ENCODE peak calls at places on chromosome X, in five cellular contexts. One of them, this sample, is unnamed. For H3K4me1, the result is how much of the 10 kb centered on the place peaks cover.

GRCh38 chrX:101617211-101618191 is at the start of gene ARMCX6:
- DNase-seq in suprapubic skin: peak
- DNase-seq in HCT116: peak
- DNase-seq in psoas muscle: peak
- DNase-seq in CD4-positive, CD25-positive, alpha-beta regulatory T cell: peak
- DNase-seq in this sample: peak

GRCh38 chrX:15202458-15203177 is 67.3 kb downstream of the ASB9 start:
- DNase-seq in suprapubic skin: no peak
- DNase-seq in HCT116: no peak
- DNase-seq in psoas muscle: no peak
- DNase-seq in CD4-positive, CD25-positive, alpha-beta regulatory T cell: no peak
- DNase-seq in this sample: no peak

GRCh38 chrX:151697537-151697936 is 2.3 kb downstream of the PRRG3 start:
- DNase-seq in suprapubic skin: no peak
- DNase-seq in HCT116: no peak
- DNase-seq in psoas muscle: peak
- DNase-seq in CD4-positive, CD25-positive, alpha-beta regulatory T cell: no peak
- DNase-seq in this sample: no peak

GRCh38 chrX:80266979-80267378 is 153.3 kb upstream of the TENT5D start:
- DNase-seq in suprapubic skin: no peak
- DNase-seq in HCT116: no peak
- DNase-seq in psoas muscle: no peak
- DNase-seq in CD4-positive, CD25-positive, alpha-beta regulatory T cell: no peak
- DNase-seq in this sample: no peak

GRCh38 chrX:120549483-120550452 is 11.0 kb downstream of the CUL4B start:
- DNase-seq in suprapubic skin: no peak
- DNase-seq in HCT116: peak
- DNase-seq in psoas muscle: no peak
- DNase-seq in CD4-positive, CD25-positive, alpha-beta regulatory T cell: no peak
- DNase-seq in this sample: no peak

GRCh38 chrX:64205735-64206491 is 405 bp upstream of the AMER1 start:
- DNase-seq in suprapubic skin: peak
- DNase-seq in HCT116: peak
- DNase-seq in psoas muscle: peak
- DNase-seq in CD4-positive, CD25-positive, alpha-beta regulatory T cell: peak
- DNase-seq in this sample: peak

GRCh38 chrX:24294619-24295018 is 19.2 kb downstream of the SUPT20HL2 start:
- DNase-seq in suprapubic skin: no peak
- DNase-seq in HCT116: no peak
- DNase-seq in psoas muscle: no peak
- DNase-seq in CD4-positive, CD25-positive, alpha-beta regulatory T cell: no peak
- DNase-seq in this sample: no peak

GRCh38 chrX:28586891-28587635 is at the start of gene IL1RAPL1:
- DNase-seq in suprapubic skin: no peak
- DNase-seq in HCT116: no peak
- DNase-seq in psoas muscle: no peak
- DNase-seq in CD4-positive, CD25-positive, alpha-beta regulatory T cell: no peak
- DNase-seq in this sample: no peak

GRCh38 chrX:13094780-13095425 is 50.5 kb upstream of the FAM9C start:
- DNase-seq in suprapubic skin: no peak
- DNase-seq in HCT116: no peak
- DNase-seq in psoas muscle: no peak
- DNase-seq in CD4-positive, CD25-positive, alpha-beta regulatory T cell: no peak
- DNase-seq in this sample: no peak

GRCh38 chrX:55754861-55755294 is 37.3 kb downstream of the RRAGB start:
- DNase-seq in suprapubic skin: no peak
- DNase-seq in HCT116: no peak
- DNase-seq in psoas muscle: no peak
- DNase-seq in CD4-positive, CD25-positive, alpha-beta regulatory T cell: no peak
- DNase-seq in this sample: no peak

GRCh38 chrX:12901486-12901885 is 4.9 kb upstream of the TLR8 start:
- DNase-seq in suprapubic skin: peak
- DNase-seq in HCT116: peak
- DNase-seq in psoas muscle: peak
- DNase-seq in CD4-positive, CD25-positive, alpha-beta regulatory T cell: peak
- DNase-seq in this sample: peak

GRCh38 chrX:23792861-23793553 is 10.0 kb downstream of the SAT1 start:
- DNase-seq in suprapubic skin: no peak
- DNase-seq in HCT116: no peak
- DNase-seq in psoas muscle: no peak
- DNase-seq in CD4-positive, CD25-positive, alpha-beta regulatory T cell: no peak
- DNase-seq in this sample: no peak

GRCh38 chrX:54473993-54474859 is 21.8 kb downstream of the FGD1 start:
- DNase-seq in suprapubic skin: no peak
- DNase-seq in HCT116: no peak
- DNase-seq in psoas muscle: no peak
- DNase-seq in CD4-positive, CD25-positive, alpha-beta regulatory T cell: no peak
- DNase-seq in this sample: no peak

GRCh38 chrX:132631579-132632232 is 142.9 kb upstream of the MBNL3 start:
- DNase-seq in suprapubic skin: no peak
- DNase-seq in HCT116: no peak
- DNase-seq in psoas muscle: no peak
- DNase-seq in CD4-positive, CD25-positive, alpha-beta regulatory T cell: no peak
- DNase-seq in this sample: no peak

GRCh38 chrX:140525448-140525847 is 20.6 kb upstream of the SOX3 start:
- DNase-seq in suprapubic skin: no peak
- DNase-seq in HCT116: no peak
- DNase-seq in psoas muscle: no peak
- DNase-seq in CD4-positive, CD25-positive, alpha-beta regulatory T cell: no peak
- DNase-seq in this sample: no peak

GRCh38 chrX:72408885-72409284 is 103.2 kb upstream of the CITED1 start:
- DNase-seq in suprapubic skin: no peak
- DNase-seq in HCT116: no peak
- DNase-seq in psoas muscle: no peak
- DNase-seq in CD4-positive, CD25-positive, alpha-beta regulatory T cell: no peak
- DNase-seq in this sample: no peak

GRCh38 chrX:17744896-17745523 is 7.7 kb downstream of the SCML1 start:
- DNase-seq in suprapubic skin: no peak
- DNase-seq in HCT116: no peak
- DNase-seq in psoas muscle: no peak
- DNase-seq in CD4-positive, CD25-positive, alpha-beta regulatory T cell: no peak
- DNase-seq in this sample: no peak

GRCh38 chrX:4314586-4314985 is 601.1 kb upstream of the PRKX start:
- DNase-seq in suprapubic skin: no peak
- DNase-seq in HCT116: no peak
- DNase-seq in psoas muscle: no peak
- DNase-seq in CD4-positive, CD25-positive, alpha-beta regulatory T cell: no peak
- DNase-seq in this sample: no peak

GRCh38 chrX:103356023-103356798 is at the start of gene TCEAL9:
- DNase-seq in suprapubic skin: peak
- DNase-seq in HCT116: peak
- DNase-seq in psoas muscle: peak
- DNase-seq in CD4-positive, CD25-positive, alpha-beta regulatory T cell: no peak
- DNase-seq in this sample: no peak

GRCh38 chrX:131747173-131747572 is 203.3 kb downstream of the OR13H1 start:
- DNase-seq in suprapubic skin: peak
- DNase-seq in HCT116: no peak
- DNase-seq in psoas muscle: peak
- DNase-seq in CD4-positive, CD25-positive, alpha-beta regulatory T cell: no peak
- DNase-seq in this sample: no peak

GRCh38 chrX:74420194-74421035 is 878 bp upstream of the SLC16A2 start:
- DNase-seq in suprapubic skin: peak
- DNase-seq in HCT116: no peak
- DNase-seq in psoas muscle: peak
- DNase-seq in CD4-positive, CD25-positive, alpha-beta regulatory T cell: no peak
- DNase-seq in this sample: peak

GRCh38 chrX:17057209-17057608 is 110.8 kb downstream of the REPS2 start:
- DNase-seq in suprapubic skin: no peak
- DNase-seq in HCT116: no peak
- DNase-seq in psoas muscle: no peak
- DNase-seq in CD4-positive, CD25-positive, alpha-beta regulatory T cell: no peak
- DNase-seq in this sample: no peak

GRCh38 chrX:109966246-109966645 is 36.7 kb upstream of the TMEM164 start:
- DNase-seq in suprapubic skin: no peak
- DNase-seq in HCT116: no peak
- DNase-seq in psoas muscle: no peak
- DNase-seq in CD4-positive, CD25-positive, alpha-beta regulatory T cell: no peak
- DNase-seq in this sample: no peak

GRCh38 chrX:51336584-51336983 is 4.0 kb downstream of the NUDT10 start:
- DNase-seq in suprapubic skin: no peak
- DNase-seq in HCT116: peak
- DNase-seq in psoas muscle: no peak
- DNase-seq in CD4-positive, CD25-positive, alpha-beta regulatory T cell: no peak
- DNase-seq in this sample: no peak

GRCh38 chrX:79933938-79934337 is 80.6 kb upstream of the TBX22 start:
- DNase-seq in suprapubic skin: no peak
- DNase-seq in HCT116: no peak
- DNase-seq in psoas muscle: no peak
- DNase-seq in CD4-positive, CD25-positive, alpha-beta regulatory T cell: no peak
- DNase-seq in this sample: no peak

GRCh38 chrX:106811131-106811910 is 8.8 kb downstream of the TBC1D8B start:
- DNase-seq in suprapubic skin: no peak
- DNase-seq in HCT116: no peak
- DNase-seq in psoas muscle: no peak
- DNase-seq in CD4-positive, CD25-positive, alpha-beta regulatory T cell: no peak
- DNase-seq in this sample: no peak

GRCh38 chrX:102341867-102342266 is 94.9 kb downstream of the NXF2 start:
- DNase-seq in suprapubic skin: no peak
- DNase-seq in HCT116: no peak
- DNase-seq in psoas muscle: no peak
- DNase-seq in CD4-positive, CD25-positive, alpha-beta regulatory T cell: no peak
- DNase-seq in this sample: no peak

GRCh38 chrX:149825424-149825823 is 43.7 kb downstream of the MAGEA9 start:
- DNase-seq in suprapubic skin: no peak
- DNase-seq in HCT116: peak
- DNase-seq in psoas muscle: no peak
- DNase-seq in CD4-positive, CD25-positive, alpha-beta regulatory T cell: no peak
- DNase-seq in this sample: no peak

GRCh38 chrX:140767646-140768045 is 58.1 kb downstream of the LINC00632 start:
- DNase-seq in suprapubic skin: no peak
- DNase-seq in HCT116: no peak
- DNase-seq in psoas muscle: no peak
- DNase-seq in CD4-positive, CD25-positive, alpha-beta regulatory T cell: no peak
- DNase-seq in this sample: no peak

GRCh38 chrX:101485212-101486064 is at the start of gene ARMCX4:
- DNase-seq in suprapubic skin: no peak
- DNase-seq in HCT116: no peak
- DNase-seq in psoas muscle: peak
- DNase-seq in CD4-positive, CD25-positive, alpha-beta regulatory T cell: peak
- DNase-seq in this sample: peak

GRCh38 chrX:46587753-46588171 is 14.2 kb downstream of the CHST7 start:
- DNase-seq in suprapubic skin: no peak
- DNase-seq in HCT116: no peak
- DNase-seq in psoas muscle: no peak
- DNase-seq in CD4-positive, CD25-positive, alpha-beta regulatory T cell: no peak
- DNase-seq in this sample: no peak
- H3K27ac ChIP-seq in suprapubic skin: no peak
- H3K27ac ChIP-seq in HCT116: peak
- H3K27ac ChIP-seq in psoas muscle: peak
- H3K27ac ChIP-seq in CD4-positive, CD25-positive, alpha-beta regulatory T cell: peak
- H3K27ac ChIP-seq in this sample: peak

GRCh38 chrX:31233941-31234496 is 162.2 kb upstream of the FTHL17 start:
- DNase-seq in suprapubic skin: no peak
- DNase-seq in HCT116: no peak
- DNase-seq in psoas muscle: no peak
- DNase-seq in CD4-positive, CD25-positive, alpha-beta regulatory T cell: no peak
- DNase-seq in this sample: no peak

GRCh38 chrX:31236231-31236630 is 164.4 kb upstream of the FTHL17 start:
- DNase-seq in suprapubic skin: no peak
- DNase-seq in HCT116: no peak
- DNase-seq in psoas muscle: no peak
- DNase-seq in CD4-positive, CD25-positive, alpha-beta regulatory T cell: no peak
- DNase-seq in this sample: no peak

GRCh38 chrX:31232506-31232905 is 160.7 kb upstream of the FTHL17 start:
- DNase-seq in suprapubic skin: no peak
- DNase-seq in HCT116: no peak
- DNase-seq in psoas muscle: no peak
- DNase-seq in CD4-positive, CD25-positive, alpha-beta regulatory T cell: no peak
- DNase-seq in this sample: no peak

GRCh38 chrX:31240982-31241381 is 169.1 kb upstream of the FTHL17 start:
- DNase-seq in suprapubic skin: no peak
- DNase-seq in HCT116: no peak
- DNase-seq in psoas muscle: no peak
- DNase-seq in CD4-positive, CD25-positive, alpha-beta regulatory T cell: no peak
- DNase-seq in this sample: no peak

DNA sequence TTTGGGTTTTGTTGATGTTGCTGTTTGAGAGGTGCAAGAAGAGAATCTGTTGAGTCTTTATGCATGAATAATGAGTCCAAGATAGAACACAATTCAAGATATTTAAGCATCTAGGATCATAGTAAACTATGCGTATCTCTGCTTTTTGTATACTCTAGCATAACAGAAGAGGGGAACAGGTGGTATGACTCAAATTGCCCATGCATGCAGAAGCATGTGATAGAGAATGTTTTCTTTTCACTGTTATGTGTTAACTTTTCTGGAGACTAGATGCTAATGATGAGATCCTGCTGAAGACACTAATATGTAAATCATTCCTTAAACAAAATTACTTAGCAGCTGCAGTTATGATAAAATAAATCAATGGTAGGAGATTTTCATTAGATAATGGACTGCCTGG is 165.3 kb upstream of the FTHL17 start:
- DNase-seq in suprapubic skin: no peak
- DNase-seq in HCT116: no peak
- DNase-seq in psoas muscle: no peak
- DNase-seq in CD4-positive, CD25-positive, alpha-beta regulatory T cell: no peak
- DNase-seq in this sample: no peak
- H3K4me3 ChIP-seq in suprapubic skin: no peak
- H3K4me3 ChIP-seq in HCT116: no peak
- H3K4me3 ChIP-seq in psoas muscle: no peak
- H3K4me3 ChIP-seq in CD4-positive, CD25-positive, alpha-beta regulatory T cell: no peak
- H3K4me3 ChIP-seq in this sample: no peak

GRCh38 chrX:154350429-154351182 is 23.8 kb downstream of the FLNA start:
- DNase-seq in suprapubic skin: no peak
- DNase-seq in HCT116: no peak
- DNase-seq in psoas muscle: peak
- DNase-seq in CD4-positive, CD25-positive, alpha-beta regulatory T cell: no peak
- DNase-seq in this sample: no peak
- H3K4me1 ChIP-seq in suprapubic skin: under half
- H3K4me1 ChIP-seq in HCT116: under half
- H3K4me1 ChIP-seq in psoas muscle: under half
- H3K4me1 ChIP-seq in CD4-positive, CD25-positive, alpha-beta regulatory T cell: half or more
- H3K4me1 ChIP-seq in this sample: under half

DNA sequence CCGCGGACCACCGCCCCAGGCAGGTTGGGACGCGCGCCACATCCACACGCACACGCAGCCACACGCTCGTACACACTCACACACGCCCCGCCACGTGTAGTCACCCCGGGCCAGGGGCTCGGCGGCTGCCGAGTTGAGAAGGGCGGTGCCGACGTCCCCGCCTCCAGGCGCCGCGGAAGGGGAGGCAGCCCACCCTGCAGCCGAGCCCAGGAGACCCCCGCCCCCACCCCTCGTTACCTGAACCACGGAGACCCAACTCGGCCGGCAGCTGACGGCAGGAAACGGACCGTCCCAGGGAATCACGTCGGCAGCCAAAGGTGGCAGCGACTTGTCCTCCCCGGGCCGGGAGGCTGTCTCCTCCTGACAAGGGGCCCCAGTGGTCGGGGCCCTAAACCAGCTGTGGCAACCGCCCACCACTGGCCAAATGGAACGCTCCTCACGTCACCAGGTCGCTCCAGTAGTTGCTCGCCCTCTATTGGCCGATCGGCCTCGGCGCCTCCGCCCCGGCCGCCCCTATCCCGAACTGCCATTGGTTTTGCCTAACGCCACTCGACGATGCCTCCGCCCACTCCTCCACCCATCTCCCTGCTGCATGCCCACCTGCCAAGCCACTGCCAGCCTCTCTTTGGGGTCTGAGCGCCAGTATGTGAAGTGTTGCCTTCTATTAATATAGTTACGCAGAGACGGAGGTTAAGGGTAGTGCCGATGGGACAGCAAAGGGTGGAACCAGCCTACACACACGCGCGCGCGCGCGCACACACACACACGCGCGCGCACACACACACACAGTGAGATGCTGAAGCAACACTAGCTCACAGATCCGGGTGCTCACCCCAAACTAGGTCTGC is at the start of gene ZDHHC9:
- DNase-seq in suprapubic skin: peak
- DNase-seq in HCT116: peak
- DNase-seq in psoas muscle: peak
- DNase-seq in CD4-positive, CD25-positive, alpha-beta regulatory T cell: peak
- DNase-seq in this sample: peak
- H3K27ac ChIP-seq in suprapubic skin: peak
- H3K27ac ChIP-seq in HCT116: peak
- H3K27ac ChIP-seq in psoas muscle: peak
- H3K27ac ChIP-seq in CD4-positive, CD25-positive, alpha-beta regulatory T cell: no peak
- H3K27ac ChIP-seq in this sample: peak